ENCODE peak calls at places on chromosomes 1 and 21, in five cellular contexts. V is WTC11, K is HepG2, P is HCT116, Y is H1. Z is an unnamed sample.

GRCh38 chr1:192521734-192522133 is 53.8 kb upstream of the RGS1 start:
- DNase-seq in V (no peak), P (no peak), Y (no peak), K (no peak), Z (no peak)

GRCh38 chr21:35016071-35016470 is 33.0 kb downstream of the RUNX1 start:
- DNase-seq in Y (no peak), P (no peak), K (no peak), V (no peak), Z (no peak)

GRCh38 chr1:33137800-33138199 is 44.0 kb downstream of the TRIM62 start:
- DNase-seq in P (no peak), V (peak; percentile 86), K (peak; percentile 32), Y (no peak), Z (peak; percentile 52)

GRCh38 chr1:83102630-83103071 is 896.3 kb downstream of the TTLL7 start:
- DNase-seq in P (no peak), V (no peak), K (no peak), Y (no peak), Z (no peak)

GRCh38 chr1:109790735-109791494 is 27.2 kb upstream of the EPS8L3 start:
- DNase-seq in K (peak; percentile 70), P (peak; percentile 27), V (peak; percentile 53), Y (no peak), Z (peak; percentile 79)

GRCh38 chr21:42061866-42062542 is 9.1 kb upstream of the UMODL1 start:
- DNase-seq in K (no peak), P (no peak), V (no peak), Y (no peak), Z (no peak)

GRCh38 chr1:150615346-150616201 is 13.8 kb downstream of the ENSA start:
- DNase-seq in V (no peak), P (no peak), Y (no peak), K (no peak), Z (peak; percentile 65)

GRCh38 chr1:164694505-164694904 is 135.5 kb downstream of the PBX1 start:
- DNase-seq in Y (no peak), P (no peak), K (no peak), V (no peak), Z (no peak)

GRCh38 chr1:189496768-189497167 is 980.9 kb downstream of the BRINP3 start:
- DNase-seq in P (no peak), V (no peak), Y (no peak), K (no peak), Z (no peak)

GRCh38 chr1:166457700-166458099 is 290.9 kb upstream of the FAM78B start:
- DNase-seq in Y (no peak), K (no peak), V (no peak), P (no peak), Z (no peak)

GRCh38 chr1:169184812-169185211 is 78.3 kb downstream of the ATP1B1 start:
- DNase-seq in Y (no peak), V (no peak), P (no peak), K (no peak), Z (no peak)

GRCh38 chr1:212692774-212693644 is 6.6 kb downstream of the BATF3 start:
- DNase-seq in K (no peak), V (no peak), P (no peak), Y (no peak), Z (no peak)

GRCh38 chr21:33396966-33397365 is 6.2 kb upstream of the IFNGR2 start:
- DNase-seq in V (no peak), P (no peak), Y (no peak), K (no peak), Z (no peak)

GRCh38 chr1:55893155-55893554 is 678.0 kb upstream of the USP24 start:
- DNase-seq in Y (no peak), K (peak; percentile 59), V (no peak), P (peak; percentile 53), Z (peak; percentile 7)

GRCh38 chr21:26833460-26833939 is 11.7 kb downstream of the ADAMTS1 start:
- DNase-seq in V (no peak), Y (no peak), K (no peak), P (no peak), Z (no peak)

GRCh38 chr21:44948426-44949120 is 8.7 kb downstream of the SLX9 start:
- DNase-seq in P (no peak), Y (no peak), K (no peak), V (no peak), Z (no peak)

GRCh38 chr1:19156676-19157075 is 53.4 kb downstream of the UBR4 start:
- DNase-seq in P (no peak), Y (no peak), V (no peak), K (no peak), Z (no peak)

GRCh38 chr1:92051948-92052347 is 22.2 kb downstream of the EPHX4 start:
- DNase-seq in V (no peak), P (no peak), K (no peak), Y (no peak), Z (no peak)

GRCh38 chr1:240498335-240498734 is 113.6 kb downstream of the GREM2 start:
- DNase-seq in V (no peak), Y (no peak), P (no peak), K (no peak), Z (no peak)

GRCh38 chr1:100134872-100135271 is 1.9 kb downstream of the TRMT13 start:
- DNase-seq in Y (no peak), P (no peak), K (peak; percentile 13), V (no peak), Z (no peak)

GRCh38 chr1:119327066-119327435 is 41.5 kb upstream of the HAO2 start:
- DNase-seq in Y (no peak), P (no peak), V (peak; percentile 71), K (peak; percentile 50), Z (no peak)

GRCh38 chr1:219347843-219348475 is 174.3 kb downstream of the LYPLAL1 start:
- DNase-seq in Y (no peak), V (no peak), P (no peak), K (no peak), Z (no peak)

GRCh38 chr1:156143765-156144489 is 9.5 kb upstream of the SEMA4A start:
- DNase-seq in P (no peak), K (no peak), Y (no peak), V (no peak), Z (no peak)

GRCh38 chr1:53678948-53679825 is 59.8 kb downstream of the GLIS1 start:
- DNase-seq in K (no peak), P (no peak), V (no peak), Y (no peak), Z (no peak)

GRCh38 chr1:35269190-35269988 is 880 bp downstream of the ZMYM4 start:
- DNase-seq in K (no peak), Y (no peak), V (no peak), P (no peak), Z (peak; percentile 43)

GRCh38 chr1:53391982-53392381 is 64.1 kb upstream of the LRP8 start:
- DNase-seq in V (no peak), Y (no peak), P (no peak), K (no peak), Z (no peak)

GRCh38 chr1:220339581-220339980 is 67.3 kb upstream of the RAB3GAP2 start:
- DNase-seq in K (no peak), Y (no peak), P (no peak), V (no peak), Z (no peak)

GRCh38 chr1:243230914-243231313 is 24.2 kb downstream of the CEP170 start:
- DNase-seq in P (no peak), V (no peak), K (peak; percentile 15), Y (no peak), Z (peak; percentile 44)

GRCh38 chr21:36923270-36923669 is 43.2 kb downstream of the HLCS start:
- DNase-seq in Y (no peak), V (no peak), P (no peak), K (no peak), Z (no peak)

GRCh38 chr1:93519196-93519825 is 71.4 kb downstream of the FNBP1L start:
- DNase-seq in V (no peak), P (no peak), Y (no peak), K (no peak), Z (no peak)

GRCh38 chr21:27578741-27579265 is 611.9 kb upstream of the ADAMTS5 start:
- DNase-seq in K (no peak), P (no peak), V (no peak), Y (no peak), Z (no peak)

GRCh38 chr1:160171352-160171751 is 19.0 kb upstream of the CASQ1 start:
- DNase-seq in P (no peak), V (no peak), Y (no peak), K (no peak), Z (no peak)

GRCh38 chr1:210758761-210759160 is 375.2 kb downstream of the KCNH1 start:
- DNase-seq in V (no peak), K (no peak), P (no peak), Y (no peak), Z (no peak)

GRCh38 chr1:86695400-86695799 is 9.0 kb upstream of the SH3GLB1 start:
- DNase-seq in P (no peak), K (peak; percentile 21), Y (no peak), V (no peak), Z (no peak)
- TF ChIP-seq ATF3 in P (no peak), K (no peak), Y (no peak), V (no peak), Z (no peak)

GRCh38 chr1:223745731-223746130 is 33.4 kb downstream of the CAPN2 start:
- DNase-seq in P (no peak), Y (no peak), V (no peak), K (no peak), Z (no peak)

GRCh38 chr1:223748405-223748772 is 36.0 kb downstream of the CAPN2 start:
- DNase-seq in Y (no peak), V (no peak), P (no peak), K (no peak), Z (no peak)

GRCh38 chr1:223747838-223748335 is 35.5 kb downstream of the CAPN2 start:
- DNase-seq in V (no peak), Y (no peak), P (no peak), K (no peak), Z (no peak)

GRCh38 chr1:223750730-223751572 is 38.6 kb downstream of the CAPN2 start:
- DNase-seq in K (peak; percentile 38), P (no peak), V (no peak), Y (no peak), Z (no peak)

GRCh38 chr1:223748773-223749733 is 36.7 kb downstream of the CAPN2 start:
- DNase-seq in V (peak; percentile 57), P (no peak), K (no peak), Y (no peak), Z (peak; percentile 81)
- TF ChIP-seq ATF3 in V (no peak), P (no peak), K (no peak), Y (no peak), Z (peak; percentile 58)

GRCh38 chr1:198024782-198025181 is 107.6 kb downstream of the LHX9 start:
- DNase-seq in K (no peak), P (no peak), Y (no peak), V (no peak), Z (no peak)
- TF ChIP-seq ATF3 in K (no peak), P (no peak), Y (no peak), V (no peak), Z (no peak)

GRCh38 chr1:226952121-226952441 is 12.0 kb downstream of the COQ8A start:
- DNase-seq in K (no peak), P (no peak), V (no peak), Y (no peak), Z (no peak)

GRCh38 chr1:226950316-226950715 is 10.2 kb downstream of the COQ8A start:
- DNase-seq in K (no peak), P (no peak), Y (no peak), V (no peak), Z (no peak)

GRCh38 chr1:226953175-226953800 is 13.2 kb downstream of the COQ8A start:
- DNase-seq in P (no peak), Y (no peak), V (no peak), K (no peak), Z (no peak)

GRCh38 chr1:226950875-226951274 is 10.8 kb downstream of the COQ8A start:
- DNase-seq in P (no peak), Y (no peak), V (no peak), K (no peak), Z (no peak)

GRCh38 chr1:226951286-226952120 is 11.4 kb downstream of the COQ8A start:
- DNase-seq in Y (no peak), P (no peak), K (no peak), V (no peak), Z (no peak)
- TF ChIP-seq ATF3 in Y (no peak), P (no peak), K (no peak), V (no peak), Z (no peak)